ENCODE peak calls at places on chromosome 7, in four cellular contexts. One of them, this sample, is unnamed.

GRCh38 chr7:81186691-81187090 is 267.8 kb upstream of the SEMA3C start:
- DNase-seq in BJ: no peak
- DNase-seq in activated CD8-positive, alpha-beta memory T cell treated with anti-CD3 and anti-CD28 coated beads for 24 hours: no peak
- DNase-seq in stimulated activated CD8-positive, alpha-beta memory T cell treated with anti-CD3 and anti-CD28 coated beads, Interleukin-7, amount 100 ng/mL, for 1 hour: no peak
- DNase-seq in this sample: no peak

GRCh38 chr7:116753130-116753529 is 81.1 kb downstream of the MET start:
- DNase-seq in activated CD8-positive, alpha-beta memory T cell treated with anti-CD3 and anti-CD28 coated beads for 24 hours: no peak
- DNase-seq in BJ: no peak
- DNase-seq in stimulated activated CD8-positive, alpha-beta memory T cell treated with anti-CD3 and anti-CD28 coated beads, Interleukin-7, amount 100 ng/mL, for 1 hour: no peak
- DNase-seq in this sample: no peak

GRCh38 chr7:105924950-105925349 is 38.1 kb upstream of the CDHR3 start:
- DNase-seq in stimulated activated CD8-positive, alpha-beta memory T cell treated with anti-CD3 and anti-CD28 coated beads, Interleukin-7, amount 100 ng/mL, for 1 hour: no peak
- DNase-seq in BJ: no peak
- DNase-seq in activated CD8-positive, alpha-beta memory T cell treated with anti-CD3 and anti-CD28 coated beads for 24 hours: no peak
- DNase-seq in this sample: no peak

GRCh38 chr7:154304740-154305679 is 252.8 kb downstream of the DPP6 start:
- DNase-seq in stimulated activated CD8-positive, alpha-beta memory T cell treated with anti-CD3 and anti-CD28 coated beads, Interleukin-7, amount 100 ng/mL, for 1 hour: no peak
- DNase-seq in activated CD8-positive, alpha-beta memory T cell treated with anti-CD3 and anti-CD28 coated beads for 24 hours: no peak
- DNase-seq in BJ: no peak
- DNase-seq in this sample: no peak

GRCh38 chr7:107857541-107857912 is 33.5 kb upstream of the DLD start:
- DNase-seq in activated CD8-positive, alpha-beta memory T cell treated with anti-CD3 and anti-CD28 coated beads for 24 hours: no peak
- DNase-seq in stimulated activated CD8-positive, alpha-beta memory T cell treated with anti-CD3 and anti-CD28 coated beads, Interleukin-7, amount 100 ng/mL, for 1 hour: no peak
- DNase-seq in BJ: peak; percentile 23
- DNase-seq in this sample: peak; percentile 24

GRCh38 chr7:44759246-44759645 is 10.6 kb downstream of the ZMIZ2 start:
- DNase-seq in BJ: no peak
- DNase-seq in stimulated activated CD8-positive, alpha-beta memory T cell treated with anti-CD3 and anti-CD28 coated beads, Interleukin-7, amount 100 ng/mL, for 1 hour: no peak
- DNase-seq in activated CD8-positive, alpha-beta memory T cell treated with anti-CD3 and anti-CD28 coated beads for 24 hours: no peak
- DNase-seq in this sample: no peak

GRCh38 chr7:32043688-32044087 is 26.5 kb downstream of the PDE1C start:
- DNase-seq in stimulated activated CD8-positive, alpha-beta memory T cell treated with anti-CD3 and anti-CD28 coated beads, Interleukin-7, amount 100 ng/mL, for 1 hour: no peak
- DNase-seq in activated CD8-positive, alpha-beta memory T cell treated with anti-CD3 and anti-CD28 coated beads for 24 hours: no peak
- DNase-seq in BJ: no peak
- DNase-seq in this sample: no peak

GRCh38 chr7:105277341-105277740 is 111.4 kb downstream of the SRPK2 start:
- DNase-seq in stimulated activated CD8-positive, alpha-beta memory T cell treated with anti-CD3 and anti-CD28 coated beads, Interleukin-7, amount 100 ng/mL, for 1 hour: no peak
- DNase-seq in activated CD8-positive, alpha-beta memory T cell treated with anti-CD3 and anti-CD28 coated beads for 24 hours: no peak
- DNase-seq in BJ: no peak
- DNase-seq in this sample: no peak

GRCh38 chr7:155412416-155413253 is 45.3 kb upstream of the EN2 start:
- DNase-seq in stimulated activated CD8-positive, alpha-beta memory T cell treated with anti-CD3 and anti-CD28 coated beads, Interleukin-7, amount 100 ng/mL, for 1 hour: no peak
- DNase-seq in BJ: no peak
- DNase-seq in activated CD8-positive, alpha-beta memory T cell treated with anti-CD3 and anti-CD28 coated beads for 24 hours: peak; percentile 78
- DNase-seq in this sample: peak; percentile 2

This sample was measured in HFF-Myc.